ENCODE peak calls at places on chromosomes 12 and 14, in nine cellular contexts. X is upper lobe of right lung; F is CD8-positive, alpha-beta T cell; K is A673; G is endothelial cell; C is kidney epithelial cell; L is transverse colon; E is K562; H is H1. N is an unnamed sample.

GRCh38 chr12:130041983-130042812 is 120.1 kb upstream of the FZD10 start:
- DNase-seq in X (peak; percentile 75), E (peak; percentile 64), C (no peak), H (no peak), G (no peak), K (no peak), F (no peak), L (peak; percentile 17), N (peak; percentile 48)

GRCh38 chr14:81352413-81352812 is 47.7 kb downstream of the STON2 start:
- DNase-seq in X (no peak), E (no peak), F (no peak), H (no peak), K (no peak), G (no peak), L (no peak), C (no peak), N (no peak)

GRCh38 chr12:115407036-115407435 is 723.1 kb upstream of the TBX3 start:
- DNase-seq in F (no peak), L (no peak), K (no peak), H (no peak), G (no peak), C (no peak), E (no peak), X (no peak), N (no peak)

GRCh38 chr12:30420561-30420960 is 275.1 kb downstream of the IPO8 start:
- DNase-seq in G (no peak), X (no peak), H (no peak), K (no peak), C (no peak), L (no peak), E (no peak), F (no peak), N (no peak)

GRCh38 chr12:98532687-98533304 is 17.4 kb downstream of the TMPO start:
- DNase-seq in L (no peak), K (peak; percentile 74), X (no peak), C (no peak), E (peak; percentile 46), G (peak; percentile 47), F (no peak), H (no peak), N (no peak)

GRCh38 chr14:35229495-35230089 is 62.6 kb upstream of the PSMA6 start:
- DNase-seq in L (no peak), G (no peak), E (peak; percentile 14), X (no peak), K (peak; percentile 61), C (no peak), F (no peak), H (no peak), N (peak; percentile 42)

GRCh38 chr12:104494816-104495158 is 38.0 kb downstream of the CHST11 start:
- DNase-seq in H (no peak), G (no peak), E (no peak), X (no peak), K (no peak), L (no peak), F (no peak), C (no peak), N (no peak)

GRCh38 chr14:77027538-77028383 is 747 bp downstream of the IRF2BPL start:
- DNase-seq in E (peak; percentile 76), G (peak; percentile 44), F (peak; percentile 82), L (peak; percentile 75), H (no peak), X (peak; percentile 92), C (no peak), K (peak; percentile 80), N (peak; percentile 85)

GRCh38 chr12:114288071-114288470 is 117.9 kb downstream of the TBX5 start:
- DNase-seq in E (no peak), G (no peak), L (no peak), X (no peak), C (no peak), F (no peak), H (no peak), K (no peak), N (no peak)

GRCh38 chr14:55500219-55500701 is 59.8 kb upstream of the TBPL2 start:
- DNase-seq in L (peak; percentile 57), K (no peak), H (no peak), G (no peak), F (no peak), X (no peak), C (no peak), E (no peak), N (no peak)

DNA sequence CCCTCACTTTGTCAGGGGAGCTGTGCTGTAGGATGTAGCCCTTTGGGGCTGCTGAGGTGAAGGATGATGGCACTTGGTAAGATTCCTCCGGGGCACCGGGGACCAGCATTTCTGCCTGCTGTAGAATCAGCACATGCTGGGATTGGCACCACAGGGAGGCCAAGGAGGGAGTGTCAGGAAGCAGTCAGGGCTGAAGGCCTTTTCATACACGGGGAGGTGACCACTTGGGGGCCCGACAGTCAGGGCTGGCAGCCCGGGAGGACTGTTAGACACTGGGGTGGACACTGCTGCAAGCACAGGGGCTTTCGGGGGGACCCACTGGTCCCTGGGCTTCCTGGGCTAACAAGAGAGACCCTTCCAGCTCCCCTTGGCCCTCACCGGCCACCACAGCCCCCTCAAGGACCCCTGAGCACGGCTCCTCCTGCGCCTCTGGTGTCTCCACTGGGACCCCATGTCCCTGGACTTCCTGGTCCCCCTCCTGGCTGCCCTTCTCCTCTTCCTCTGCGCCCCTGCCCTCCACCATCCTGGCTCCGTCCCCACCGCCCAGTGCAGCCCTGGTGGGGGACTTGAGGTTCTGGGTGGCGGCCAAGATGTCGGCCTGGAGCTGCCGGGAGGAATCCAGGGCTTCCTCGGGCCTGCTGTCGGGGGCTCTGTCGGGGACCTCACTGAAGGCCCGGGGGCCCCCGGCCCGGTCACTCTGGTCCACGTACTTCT is 6.5 kb downstream of the TMEM119 start:
- DNase-seq in L (no peak), X (no peak), C (no peak), K (no peak), G (no peak), E (no peak), F (no peak), H (no peak), N (no peak)
- TF ChIP-seq CTCF in L (no peak), X (no peak), C (no peak), K (no peak), G (no peak), E (no peak), F (no peak), H (no peak), N (no peak)

DNA sequence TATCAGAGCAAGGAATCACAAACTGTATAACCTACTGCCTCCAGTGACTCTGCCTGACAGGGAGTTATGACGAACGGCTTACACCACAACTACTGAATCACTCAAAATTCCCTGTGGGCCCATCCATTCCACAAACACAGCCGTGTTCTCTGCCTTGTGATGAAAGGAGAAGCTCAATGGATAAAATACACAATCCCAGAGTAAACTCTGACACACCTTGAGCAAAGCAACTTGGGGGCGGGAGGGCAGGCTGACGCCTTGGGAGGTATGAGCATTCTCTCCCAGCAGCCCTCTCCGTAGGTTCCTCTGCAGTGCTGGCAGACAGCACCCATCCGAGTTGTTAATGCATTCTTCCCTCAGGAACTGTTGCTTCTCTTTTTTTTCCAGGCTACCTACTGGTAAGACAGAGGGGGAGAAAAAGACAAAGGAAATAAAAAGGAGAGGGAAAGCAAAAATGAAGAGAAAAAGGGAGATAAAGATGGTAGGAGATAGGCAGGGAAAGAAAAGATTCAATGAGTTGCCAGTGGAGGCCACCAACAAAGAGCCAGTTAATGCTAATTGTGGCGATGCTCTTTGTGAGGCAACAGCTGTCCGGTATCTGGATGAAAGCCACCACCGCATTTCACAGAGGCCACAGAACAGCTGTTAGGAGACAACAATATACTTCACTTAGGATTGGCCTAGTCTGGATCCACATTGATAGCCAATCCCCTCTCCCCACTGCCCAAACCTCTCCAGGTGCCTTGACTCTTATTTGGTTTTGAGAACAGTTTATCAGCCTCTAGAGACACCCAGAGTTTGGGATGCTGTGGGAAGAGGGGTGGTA is 4.7 kb upstream of the DIO2 start:
- DNase-seq in H (no peak), G (no peak), F (no peak), E (no peak), L (peak; percentile 11), C (no peak), K (no peak), X (no peak), N (no peak)
- TF ChIP-seq CTCF in H (no peak), G (no peak), F (no peak), E (no peak), L (no peak), C (no peak), K (no peak), X (no peak), N (no peak)

DNA sequence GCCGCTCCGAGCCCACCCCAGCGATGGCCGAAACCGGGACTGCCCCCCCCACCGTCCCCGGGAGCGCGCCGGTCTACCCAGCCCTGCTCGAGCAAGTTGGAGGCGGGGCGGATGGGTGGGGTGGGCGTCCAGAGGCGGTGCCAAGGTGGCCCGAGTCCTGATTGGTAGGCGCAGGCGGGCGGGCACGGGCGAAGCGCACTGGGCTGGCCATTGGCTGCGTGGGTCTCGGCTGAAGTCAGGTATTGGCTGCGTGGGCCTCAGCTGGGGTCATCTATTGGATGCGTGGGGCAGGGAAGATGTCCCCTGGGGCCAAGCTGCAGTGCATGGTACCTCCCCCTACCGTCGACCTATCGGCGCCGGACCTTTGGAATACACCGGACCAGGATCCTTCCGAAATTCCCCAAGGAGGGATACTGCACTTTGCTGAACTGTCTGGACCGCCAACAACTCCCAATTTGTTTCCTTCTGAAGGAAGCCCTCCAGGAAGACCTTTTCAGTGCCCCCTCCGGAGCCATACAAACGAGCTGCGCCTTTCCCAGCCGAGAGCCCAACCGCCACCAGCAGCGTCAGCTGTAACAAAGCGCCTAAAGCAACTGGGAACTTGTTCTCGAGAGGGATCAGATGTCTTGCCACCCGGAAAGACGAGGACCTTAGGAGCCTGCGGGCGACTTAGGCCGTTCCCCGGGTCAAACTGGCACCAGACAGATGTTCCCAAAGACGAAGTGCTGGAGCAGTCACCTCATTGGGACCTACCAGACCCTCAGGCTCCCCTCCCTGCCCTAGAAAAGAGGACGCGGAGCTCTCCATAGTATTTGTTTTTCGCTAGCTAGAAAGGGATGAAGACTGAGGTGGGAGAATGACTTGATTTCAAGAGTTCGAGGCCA is at the start of gene HOMEZ:
- DNase-seq in L (peak; percentile 99), C (peak; percentile 89), G (peak; percentile 97), K (peak; percentile 99), F (peak; percentile 98), X (peak; percentile 100), H (peak; percentile 89), E (peak; percentile 95), N (peak; percentile 97)
- TF ChIP-seq CTCF in L (no peak), C (no peak), G (no peak), K (peak; percentile 13), F (no peak), X (peak; percentile 27), H (peak; percentile 17), E (no peak), N (no peak)

DNA sequence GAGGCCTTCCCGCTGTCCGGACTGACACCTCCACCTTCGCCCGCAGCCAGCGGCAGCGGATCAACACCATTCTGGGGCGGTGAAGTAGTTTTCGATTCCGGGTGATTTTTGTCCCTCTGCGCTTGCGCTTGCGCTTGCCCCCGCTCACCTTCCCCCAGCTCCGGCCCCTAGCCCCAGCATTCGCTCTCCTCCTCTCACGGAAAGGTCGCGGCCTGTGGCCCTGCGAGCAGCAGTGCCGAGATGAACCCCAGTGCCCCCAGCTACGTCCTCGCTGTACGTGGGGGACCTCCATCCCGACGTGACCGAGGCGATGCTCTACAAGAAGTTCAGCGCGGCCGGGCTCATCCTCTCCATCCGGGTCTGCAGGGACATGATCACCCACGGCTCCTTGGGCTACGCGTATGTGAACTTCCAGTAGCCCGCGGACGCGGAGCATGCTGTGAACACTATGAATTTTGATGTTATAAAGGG is 22.7 kb upstream of the SRGAP1 start:
- DNase-seq in H (no peak), L (no peak), X (no peak), E (no peak), K (no peak), C (no peak), G (no peak), F (no peak), N (peak; percentile 32)
- TF ChIP-seq CTCF in H (no peak), L (no peak), X (no peak), E (no peak), K (no peak), C (no peak), G (no peak), F (no peak), N (no peak)